ENCODE peak calls at places on chromosomes 13 and 19, in four cellular contexts. T is heart right ventricle, A is IMR-90, L is pancreas. V is an unnamed sample.

GRCh38 chr13:112441226-112441625 is 65.1 kb downstream of the SPACA7 start:
- DNase-seq in L (no peak), A (no peak), T (no peak), V (no peak)

GRCh38 chr19:55210120-55210493 is 806 bp upstream of the PTPRH start:
- DNase-seq in T (no peak), A (peak; percentile 98), L (no peak), V (no peak)

GRCh38 chr13:48142437-48142836 is 47.5 kb upstream of the MED4 start:
- DNase-seq in A (no peak), L (no peak), T (no peak), V (no peak)

GRCh38 chr13:26895808-26896466 is 135.4 kb upstream of the GPR12 start:
- DNase-seq in A (no peak), T (no peak), L (no peak), V (no peak)

GRCh38 chr19:38683393-38684077 is 36.1 kb downstream of the ACTN4 start:
- DNase-seq in A (peak; percentile 85), L (peak; percentile 83), T (peak; percentile 54), V (no peak)

GRCh38 chr19:49422407-49423277 is 599 bp downstream of the PTH2 start:
- DNase-seq in L (peak; percentile 73), A (peak; percentile 17), T (no peak), V (peak; percentile 38)

GRCh38 chr13:43776680-43777079 is 10.1 kb downstream of the ENOX1 start:
- DNase-seq in A (no peak), T (no peak), L (no peak), V (no peak)

GRCh38 chr13:110270507-110270906 is 36.5 kb downstream of the COL4A1 start:
- DNase-seq in L (no peak), T (no peak), A (no peak), V (no peak)

GRCh38 chr19:41888926-41889325 is 5.9 kb downstream of the ARHGEF1 start:
- DNase-seq in A (no peak), T (no peak), L (no peak), V (no peak)

GRCh38 chr19:29667390-29667783 is 2.1 kb downstream of the PLEKHF1 start:
- DNase-seq in T (no peak), L (no peak), A (no peak), V (no peak)

GRCh38 chr19:46493236-46494114 is 2.2 kb downstream of the PNMA8B start:
- DNase-seq in L (no peak), A (no peak), T (no peak), V (peak; percentile 54)

GRCh38 chr19:681029-681626 is 4.9 kb downstream of the FSTL3 start:
- DNase-seq in A (no peak), T (peak; percentile 90), L (peak; percentile 91), V (peak; percentile 55)

GRCh38 chr13:47628666-47629065 is 372.4 kb downstream of the SUCLA2 start:
- DNase-seq in T (no peak), A (peak; percentile 21), L (no peak), V (no peak)

GRCh38 chr13:62321139-62321538 is 905.5 kb upstream of the PCDH20 start:
- DNase-seq in L (no peak), A (no peak), T (no peak), V (no peak)

GRCh38 chr13:48318014-48318713 is 14.6 kb downstream of the RB1 start:
- DNase-seq in L (peak; percentile 57), A (no peak), T (peak; percentile 30), V (peak; percentile 28)

GRCh38 chr13:48976677-48977625 is 1.2 kb downstream of the FNDC3A start:
- DNase-seq in A (no peak), T (no peak), L (no peak), V (no peak)

GRCh38 chr13:21673592-21674270 is 2.9 kb downstream of the FGF9 start:
- DNase-seq in T (no peak), L (peak; percentile 84), A (peak; percentile 36), V (peak; percentile 46)

GRCh38 chr19:5166262-5166661 is 174.3 kb downstream of the PTPRS start:
- DNase-seq in L (no peak), T (no peak), A (peak; percentile 75), V (no peak)

GRCh38 chr19:12778020-12778904 is 2.9 kb upstream of the HOOK2 start:
- DNase-seq in T (peak; percentile 86), L (peak; percentile 83), A (peak; percentile 75), V (peak; percentile 74)

GRCh38 chr13:38767506-38768265 is 80.8 kb downstream of the FREM2 start:
- DNase-seq in A (no peak), T (peak; percentile 9), L (no peak), V (no peak)

GRCh38 chr19:15702590-15702930 is 25.3 kb upstream of the OR10H2 start:
- DNase-seq in T (peak; percentile 83), L (peak; percentile 74), A (no peak), V (peak; percentile 79)

GRCh38 chr13:76853481-76853880 is 32.7 kb downstream of the KCTD12 start:
- DNase-seq in T (no peak), L (no peak), A (no peak), V (no peak)

GRCh38 chr13:113069861-113070805 is 35.5 kb upstream of the F7 start:
- DNase-seq in L (no peak), A (no peak), T (no peak), V (no peak)

GRCh38 chr13:66219493-66219892 is 1010.6 kb downstream of the PCDH9 start:
- DNase-seq in A (no peak), T (no peak), L (no peak), V (no peak)

GRCh38 chr13:43876366-43876765 is 3.2 kb downstream of the CCDC122 start:
- DNase-seq in T (no peak), A (no peak), L (no peak), V (no peak)

GRCh38 chr13:47474845-47475244 is 526.2 kb downstream of the SUCLA2 start:
- DNase-seq in L (no peak), A (no peak), T (no peak), V (no peak)

GRCh38 chr13:52348983-52349780 is 56.8 kb downstream of the THSD1 start:
- DNase-seq in T (no peak), A (peak; percentile 85), L (no peak), V (no peak)

GRCh38 chr13:98482476-98483444 is 94.1 kb downstream of the STK24 start:
- DNase-seq in T (peak; percentile 76), L (peak; percentile 84), A (peak; percentile 74), V (peak; percentile 80)

GRCh38 chr13:33606692-33607091 is 211.3 kb upstream of the RFC3 start:
- DNase-seq in L (no peak), A (no peak), T (no peak), V (no peak)

GRCh38 chr13:97367427-97367826 is 66.5 kb upstream of the RAP2A start:
- DNase-seq in A (peak; percentile 78), L (no peak), T (no peak), V (no peak)

GRCh38 chr13:99911965-99912566 is 59.5 kb downstream of the ZIC5 start:
- DNase-seq in T (no peak), L (no peak), A (no peak), V (no peak)

GRCh38 chr19:46571495-46571894 is 29.6 kb upstream of the CALM3 start:
- DNase-seq in T (no peak), A (no peak), L (no peak), V (no peak)

GRCh38 chr19:44682807-44683206 is 11.5 kb downstream of the CEACAM19 start:
- DNase-seq in T (no peak), L (no peak), A (no peak), V (no peak)

GRCh38 chr19:21143428-21143827 is 1.6 kb downstream of the ZNF431 start:
- DNase-seq in A (no peak), T (no peak), L (no peak), V (no peak)

GRCh38 chr13:82010780-82011179 is 1669.9 kb upstream of the SPRY2 start:
- DNase-seq in A (no peak), L (no peak), T (no peak), V (no peak)

GRCh38 chr13:45280751-45281634 is 60.0 kb downstream of the TPT1 start:
- DNase-seq in T (peak; percentile 53), L (peak; percentile 68), A (peak; percentile 78), V (peak; percentile 59)

GRCh38 chr13:23715092-23715761 is 145.0 kb downstream of the TNFRSF19 start:
- DNase-seq in T (no peak), A (no peak), L (no peak), V (no peak)
- H3K4me3 ChIP-seq in T (no peak overlapping the region), A (no peak overlapping the region), L (no peak overlapping the region), V (no peak overlapping the region)

DNA sequence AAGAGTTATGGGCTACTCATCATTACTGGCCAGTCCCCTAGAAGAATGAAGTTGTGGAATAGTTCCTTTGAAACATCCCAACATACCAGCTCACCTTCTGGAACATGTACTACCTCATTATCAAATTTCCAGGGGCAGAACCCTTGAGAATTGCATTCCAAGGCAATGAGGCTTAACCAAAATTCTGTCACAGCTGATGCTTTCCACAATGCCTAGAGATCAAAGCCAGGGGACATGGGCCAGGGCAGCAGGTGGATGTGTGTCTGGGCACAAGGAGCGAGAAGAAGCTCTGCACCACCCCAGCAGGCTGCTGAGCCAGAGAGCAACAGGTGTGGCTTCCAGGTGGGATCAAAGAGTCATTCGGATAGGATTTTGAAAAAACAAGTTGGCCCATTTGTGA is 362.1 kb downstream of the EFNB2 start:
- DNase-seq in A (no peak), L (no peak), T (no peak), V (no peak)
- TF ChIP-seq CTCF in A (no peak), L (no peak), T (no peak), V (no peak)

GRCh38 chr19:10422846-10423245 is 2.5 kb downstream of the PDE4A start:
- DNase-seq in L (no peak), T (no peak), A (no peak), V (no peak)

GRCh38 chr19:10421981-10422461 is 1.7 kb downstream of the PDE4A start:
- DNase-seq in T (no peak), A (no peak), L (no peak), V (no peak)

GRCh38 chr19:10427169-10427568 is 6.8 kb downstream of the PDE4A start:
- DNase-seq in T (no peak), L (no peak), A (no peak), V (no peak)

GRCh38 chr19:10421240-10421948 is 1.1 kb downstream of the PDE4A start:
- DNase-seq in T (no peak), A (no peak), L (no peak), V (no peak)

DNA sequence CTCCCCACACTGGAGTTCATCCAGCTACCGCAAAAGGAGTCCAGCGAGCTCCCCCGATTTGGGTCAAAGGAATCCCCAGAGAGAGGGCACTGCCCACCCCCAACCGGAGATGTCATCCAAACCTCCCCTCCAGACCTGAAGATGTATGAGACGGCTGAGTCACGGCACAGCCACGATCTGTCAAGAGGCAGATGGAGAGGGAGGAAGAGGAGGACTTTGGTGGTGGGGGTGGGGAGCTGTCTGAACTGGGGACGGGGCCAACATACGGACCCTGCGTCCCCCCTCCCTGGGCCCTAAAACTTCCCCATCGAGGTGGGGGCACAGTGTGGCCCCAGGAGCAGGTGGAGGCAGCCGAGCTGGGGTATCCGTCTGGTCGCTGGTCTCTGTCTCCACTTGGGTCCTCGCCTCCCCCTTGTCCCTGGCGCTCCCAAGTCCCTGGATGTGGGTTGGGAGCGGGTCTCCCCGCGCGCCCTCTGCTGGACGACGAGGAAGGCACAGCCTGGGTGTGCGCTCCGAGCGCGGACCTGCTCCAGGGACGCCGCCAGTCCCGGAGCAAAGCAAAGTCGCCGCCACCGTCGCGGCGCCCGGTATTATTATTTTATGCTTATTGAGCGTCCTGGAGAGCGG is 3.8 kb downstream of the PDE4A start:
- DNase-seq in L (peak; percentile 97), A (peak; percentile 68), T (peak; percentile 75), V (peak; percentile 77)
- H3K4me1 ChIP-seq in L (no peaks in the 10 kb centered on the region), A (peaks cover 9% of the 10 kb centered on the region), T (peaks cover 28% of the 10 kb centered on the region), V (peaks cover 36% of the 10 kb centered on the region)

DNA sequence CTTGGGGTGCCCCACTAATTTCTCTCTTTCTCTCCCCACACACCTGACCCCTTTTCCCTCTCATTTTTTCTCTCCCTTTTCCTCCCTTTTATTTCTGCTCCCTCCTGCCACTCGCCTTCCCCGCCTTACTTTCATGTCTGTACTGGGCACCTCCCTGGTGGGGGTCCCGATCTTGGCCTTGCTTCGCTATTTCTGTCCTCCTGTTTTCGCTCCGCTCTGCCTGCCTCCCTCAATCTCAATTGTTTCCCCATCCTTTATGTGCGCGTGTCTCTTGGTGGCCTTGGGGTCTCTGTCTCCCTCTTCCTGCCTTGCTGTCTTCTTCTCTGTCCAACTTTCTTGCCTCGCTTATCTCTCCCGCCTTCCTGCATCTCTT is 3.8 kb downstream of the GRIN2D start:
- DNase-seq in L (no peak), A (no peak), T (no peak), V (no peak)
- H3K4me3 ChIP-seq in L (no peak overlapping the region), A (no peak overlapping the region), T (no peak overlapping the region), V (peak overlapping the region; percentile 57)

V was measured in left ventricle myocardium inferior.